ENCODE peak calls at places on chromosomes 11 and 22, in seven cellular contexts. N, C, Q, I, D, O and H are unnamed samples.

GRCh38 chr11:134794192-134794591 is 382.1 kb upstream of the B3GAT1 start:
- DNase-seq in N (no peak), C (no peak), Q (no peak), I (no peak), D (no peak), O (no peak), H (no peak)

GRCh38 chr11:27466363-27466762 is 6.2 kb downstream of the LGR4 start:
- DNase-seq in N (no peak), C (no peak), Q (no peak), I (no peak), D (no peak), O (no peak), H (no peak)

GRCh38 chr11:78274739-78275138 is 86.0 kb downstream of the USP35 start:
- DNase-seq in N (no peak), C (no peak), Q (no peak), I (no peak), D (no peak), O (no peak), H (no peak)

GRCh38 chr11:122418032-122418431 is 237.5 kb upstream of the UBASH3B start:
- DNase-seq in N (no peak), C (no peak), Q (no peak), I (no peak), D (no peak), O (no peak), H (no peak)

GRCh38 chr11:84264066-84264465 is 977.9 kb upstream of the CCDC90B start:
- DNase-seq in N (no peak), C (no peak), Q (no peak), I (no peak), D (no peak), O (peak; percentile 64), H (no peak)

GRCh38 chr11:101202614-101203013 is 73.0 kb upstream of the PGR start:
- DNase-seq in N (no peak), C (no peak), Q (no peak), I (no peak), D (no peak), O (no peak), H (no peak)

GRCh38 chr22:20569059-20570058 is 61.9 kb downstream of the MED15 start:
- DNase-seq in N (peak; percentile 82), C (no peak), Q (peak; percentile 90), I (peak; percentile 91), D (peak; percentile 99), O (peak; percentile 23), H (peak; percentile 90)

GRCh38 chr22:49948573-49948957 is 12.0 kb upstream of the PIM3 start:
- DNase-seq in N (no peak), C (no peak), Q (no peak), I (no peak), D (no peak), O (no peak), H (no peak)

GRCh38 chr22:26983311-26983710 is 325.9 kb downstream of the MIAT start:
- DNase-seq in N (no peak), C (no peak), Q (no peak), I (no peak), D (peak; percentile 20), O (no peak), H (no peak)

GRCh38 chr11:16871368-16871767 is 132.9 kb downstream of the C11orf58 start:
- DNase-seq in N (no peak), C (no peak), Q (no peak), I (no peak), D (no peak), O (no peak), H (no peak)

GRCh38 chr11:118214210-118214914 is 10.4 kb downstream of the JAML start:
- DNase-seq in N (no peak), C (no peak), Q (peak; percentile 67), I (no peak), D (no peak), O (no peak), H (no peak)

GRCh38 chr11:121465709-121466062 is 12.9 kb upstream of the SORL1-AS1 start:
- DNase-seq in N (no peak), C (no peak), Q (no peak), I (no peak), D (no peak), O (no peak), H (no peak)

GRCh38 chr11:35594680-35595079 is 23.6 kb upstream of the FJX1 start:
- DNase-seq in N (no peak), C (peak; percentile 21), Q (no peak), I (no peak), D (no peak), O (no peak), H (no peak)

GRCh38 chr11:68365943-68366435 is 53.6 kb downstream of the LRP5 start:
- DNase-seq in N (no peak), C (no peak), Q (no peak), I (no peak), D (no peak), O (no peak), H (no peak)

GRCh38 chr22:32531228-32531627 is 56.6 kb downstream of the FBXO7 start:
- DNase-seq in N (peak; percentile 21), C (peak; percentile 44), Q (no peak), I (no peak), D (peak; percentile 33), O (no peak), H (no peak)

GRCh38 chr22:26169312-26170111 is at the start of gene SEZ6L:
- DNase-seq in N (peak; percentile 18), C (peak; percentile 66), Q (peak; percentile 43), I (no peak), D (peak; percentile 1), O (no peak), H (no peak)

GRCh38 chr22:27682438-27682837 is 119.1 kb downstream of the MN1 start:
- DNase-seq in N (no peak), C (peak; percentile 58), Q (no peak), I (no peak), D (peak; percentile 35), O (no peak), H (no peak)

GRCh38 chr11:69839516-69839915 is 20.3 kb upstream of the FGF3 start:
- DNase-seq in N (no peak), C (no peak), Q (peak; percentile 33), I (no peak), D (no peak), O (no peak), H (no peak)

GRCh38 chr11:12961615-12962014 is 47.5 kb upstream of the RASSF10 start:
- DNase-seq in N (no peak), C (no peak), Q (no peak), I (no peak), D (peak; percentile 39), O (no peak), H (no peak)

GRCh38 chr11:35746356-35747153 is 84.0 kb downstream of the TRIM44 start:
- DNase-seq in N (no peak), C (no peak), Q (no peak), I (no peak), D (peak; percentile 13), O (no peak), H (no peak)

GRCh38 chr11:7576671-7577225 is 62.9 kb downstream of the PPFIBP2 start:
- DNase-seq in N (peak; percentile 39), C (peak; percentile 36), Q (no peak), I (no peak), D (peak; percentile 71), O (no peak), H (no peak)

DNA sequence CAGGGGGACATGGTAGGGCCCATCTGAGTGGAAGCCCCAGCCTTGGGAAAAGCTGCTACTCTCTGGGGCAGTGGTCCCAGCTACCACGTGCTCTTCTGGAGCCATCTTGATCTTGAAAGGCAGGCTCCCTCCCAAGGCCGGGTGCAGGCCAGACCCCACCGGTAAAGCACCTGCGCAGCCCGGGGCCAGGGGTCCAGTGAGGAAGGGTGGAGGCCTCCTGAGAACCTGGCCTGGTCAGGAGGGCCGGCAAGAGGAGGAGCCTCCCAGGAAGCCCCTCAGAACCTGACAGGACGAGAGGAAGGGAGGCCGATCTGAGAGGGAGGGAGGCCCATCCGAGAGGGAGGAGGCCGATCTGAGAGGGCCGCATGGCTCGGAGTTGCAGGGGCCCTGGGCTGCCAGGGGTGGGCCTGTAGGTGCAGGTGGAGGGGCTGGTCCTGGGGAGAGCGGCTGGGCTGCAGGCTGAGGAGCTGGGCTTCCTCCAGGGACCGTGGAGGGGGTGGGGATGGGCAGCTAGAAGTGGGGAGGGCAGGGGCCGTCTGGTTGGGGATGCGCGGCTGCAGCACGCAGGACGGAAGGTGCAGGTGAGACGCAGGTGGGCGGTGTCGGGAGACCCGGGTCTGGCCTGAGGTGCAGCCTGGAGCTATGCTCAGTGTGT is 529 bp downstream of the GRAMD4 start:
- DNase-seq in N (no peak), C (no peak), Q (no peak), I (no peak), D (no peak), O (no peak), H (no peak)
- H3K27ac ChIP-seq in N (no peak overlapping the region), C (no peak overlapping the region), Q (no peak overlapping the region), I (no peak overlapping the region), D (no peak overlapping the region), O (peak overlapping the region; percentile 67), H (no peak overlapping the region)

DNA sequence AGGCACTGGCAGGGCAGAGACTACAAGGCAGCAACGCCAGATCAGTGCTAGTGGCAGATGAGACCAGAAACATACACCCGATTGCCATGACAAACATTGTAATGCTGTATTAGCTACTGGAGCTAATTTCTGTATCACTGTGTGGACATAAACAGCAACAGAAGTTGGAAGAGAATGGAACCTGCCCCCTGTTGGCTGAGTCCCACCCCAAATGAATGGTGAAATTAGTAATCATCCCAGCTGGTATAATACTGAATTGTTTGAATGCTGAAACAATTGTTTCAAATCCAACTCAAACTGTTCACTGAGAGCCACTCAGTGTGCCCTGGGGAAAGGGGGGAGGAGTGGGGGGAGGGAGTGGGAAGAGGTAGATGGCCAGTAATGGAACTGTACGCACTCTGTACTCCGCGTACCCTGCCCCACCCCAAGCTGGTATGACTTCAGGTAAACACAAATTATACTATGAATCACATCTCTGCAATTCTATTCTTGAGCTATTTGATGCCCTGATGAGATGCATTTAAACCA is 11.2 kb upstream of the BIRC3 start:
- DNase-seq in N (no peak), C (no peak), Q (peak; percentile 81), I (no peak), D (no peak), O (no peak), H (no peak)
- H3K27ac ChIP-seq in N (no peak overlapping the region), C (no peak overlapping the region), Q (peak overlapping the region; percentile 77), I (peak overlapping the region; percentile 60), D (no peak overlapping the region), O (no peak overlapping the region), H (peak overlapping the region; percentile 88)

GRCh38 chr11:65334696-65335295 is 1.1 kb downstream of the DPF2 start:
- DNase-seq in N (no peak), C (no peak), Q (no peak), I (no peak), D (peak; percentile 47), O (no peak), H (no peak)

GRCh38 chr11:65330544-65330943 is 3.1 kb upstream of the DPF2 start:
- DNase-seq in N (no peak), C (no peak), Q (peak; percentile 5), I (no peak), D (no peak), O (no peak), H (no peak)

GRCh38 chr11:65329944-65330403 is 3.7 kb upstream of the DPF2 start:
- DNase-seq in N (peak; percentile 68), C (peak; percentile 99), Q (peak; percentile 76), I (peak; percentile 76), D (peak; percentile 94), O (peak; percentile 71), H (peak; percentile 70)

GRCh38 chr11:65325435-65325834 is 8.2 kb upstream of the DPF2 start:
- DNase-seq in N (no peak), C (no peak), Q (no peak), I (no peak), D (no peak), O (no peak), H (no peak)

GRCh38 chr11:65329503-65329902 is 4.1 kb upstream of the DPF2 start:
- DNase-seq in N (no peak), C (no peak), Q (no peak), I (no peak), D (no peak), O (no peak), H (no peak)
- H3K27ac ChIP-seq in N (no peak overlapping the region), C (no peak overlapping the region), Q (no peak overlapping the region), I (no peak overlapping the region), D (peak overlapping the region; percentile 41), O (peak overlapping the region; percentile 1), H (no peak overlapping the region)

GRCh38 chr22:23032681-23033080 is 37.6 kb upstream of the GNAZ start:
- DNase-seq in N (no peak), C (no peak), Q (no peak), I (no peak), D (no peak), O (no peak), H (no peak)
- H3K27ac ChIP-seq in N (no peak overlapping the region), C (no peak overlapping the region), Q (no peak overlapping the region), I (no peak overlapping the region), D (no peak overlapping the region), O (no peak overlapping the region), H (no peak overlapping the region)